ENCODE peak calls at places on chromosomes 12 and 14, in four cellular contexts. U is HepG2, V is H1, D is GM12878. B is an unnamed sample.

GRCh38 chr12:92062539-92063493 is 82.8 kb downstream of the BTG1 start:
- DNase-seq in U (no peak), V (no peak), D (no peak), B (no peak)

GRCh38 chr12:49673446-49674317 is 33.5 kb downstream of the FMNL3 start:
- DNase-seq in U (peak), V (no peak), D (no peak), B (peak)

GRCh38 chr14:54366726-54367707 is 29.8 kb upstream of the CDKN3 start:
- DNase-seq in U (peak), V (no peak), D (no peak), B (no peak)

GRCh38 chr12:124927325-124928094 is 13.1 kb upstream of the UBC start:
- DNase-seq in U (peak), V (no peak), D (peak), B (peak)

GRCh38 chr12:52217223-52217622 is 15.8 kb upstream of the KRT7 start:
- DNase-seq in U (no peak), V (no peak), D (no peak), B (no peak)

GRCh38 chr12:55816876-55817351 is 610 bp downstream of the SARNP start:
- DNase-seq in U (no peak), V (no peak), D (no peak), B (peak)

GRCh38 chr12:123227581-123228258 is 5.2 kb downstream of the MPHOSPH9 start:
- DNase-seq in U (no peak), V (no peak), D (no peak), B (no peak)

GRCh38 chr14:102878174-102878969 is 44.1 kb upstream of the AMN start:
- DNase-seq in U (no peak), V (no peak), D (no peak), B (no peak)

GRCh38 chr12:123483602-123484273 is 25.8 kb downstream of the SNRNP35 start:
- DNase-seq in U (no peak), V (no peak), D (no peak), B (no peak)

GRCh38 chr12:120399531-120399930 is 30.6 kb upstream of the MSI1 start:
- DNase-seq in U (no peak), V (no peak), D (peak), B (no peak)

GRCh38 chr14:100822007-100822406 is 3.9 kb upstream of the MEG3 start:
- DNase-seq in U (peak), V (no peak), D (no peak), B (no peak)

GRCh38 chr14:78316058-78316457 is 145.9 kb downstream of the NRXN3 start:
- DNase-seq in U (no peak), V (no peak), D (no peak), B (no peak)

GRCh38 chr14:73264896-73265720 is 27.8 kb downstream of the PAPLN start:
- DNase-seq in U (no peak), V (no peak), D (no peak), B (no peak)

GRCh38 chr12:64253356-64253755 is 31.3 kb upstream of the KICS2 start:
- DNase-seq in U (no peak), V (no peak), D (no peak), B (no peak)

GRCh38 chr12:120763250-120763649 is 37.6 kb downstream of the ACADS start:
- DNase-seq in U (no peak), V (no peak), D (no peak), B (no peak)

GRCh38 chr14:50025776-50026175 is 90.6 kb downstream of the VCPKMT start:
- DNase-seq in U (no peak), V (no peak), D (no peak), B (no peak)

GRCh38 chr12:62438098-62438692 is 28.4 kb upstream of the MON2 start:
- DNase-seq in U (peak), V (no peak), D (peak), B (peak)

GRCh38 chr12:110937104-110937641 is 16.8 kb upstream of the MYL2 start:
- DNase-seq in U (peak), V (peak), D (no peak), B (peak)

GRCh38 chr12:18990866-18991265 is 138.7 kb upstream of the PLEKHA5 start:
- DNase-seq in U (no peak), V (no peak), D (no peak), B (no peak)

GRCh38 chr12:26425587-26426260 is 230.4 kb downstream of the SSPN start:
- DNase-seq in U (no peak), V (no peak), D (no peak), B (no peak)

GRCh38 chr14:77076118-77076631 is 21.9 kb upstream of the CIPC start:
- DNase-seq in U (peak), V (no peak), D (no peak), B (no peak)

GRCh38 chr14:75380656-75381055 is 47.2 kb upstream of the JDP2 start:
- DNase-seq in U (no peak), V (no peak), D (no peak), B (no peak)

GRCh38 chr14:65237023-65237814 is 134.9 kb upstream of the MAX start:
- DNase-seq in U (no peak), V (no peak), D (no peak), B (no peak)

GRCh38 chr14:91835920-91836843 is 31.2 kb downstream of the TC2N start:
- DNase-seq in U (no peak), V (peak), D (no peak), B (peak)

GRCh38 chr14:95442633-95443021 is 73.8 kb downstream of the SYNE3 start:
- DNase-seq in U (peak), V (peak), D (peak), B (peak)

GRCh38 chr14:31228533-31228932 is 20.9 kb upstream of the HECTD1 start:
- DNase-seq in U (no peak), V (no peak), D (no peak), B (no peak)

GRCh38 chr12:71432936-71433335 is 6.7 kb upstream of the LGR5 start:
- DNase-seq in U (no peak), V (no peak), D (no peak), B (no peak)

GRCh38 chr12:124762791-124763593 is 100.7 kb downstream of the SCARB1 start:
- DNase-seq in U (no peak), V (no peak), D (no peak), B (no peak)

GRCh38 chr14:25887251-25887908 is 710.5 kb downstream of the NOVA1 start:
- DNase-seq in U (no peak), V (no peak), D (no peak), B (no peak)

GRCh38 chr12:6647083-6647604 is at the start of gene ACRBP:
- DNase-seq in U (no peak), V (no peak), D (no peak), B (no peak)

GRCh38 chr12:116222358-116222757 is 55.1 kb downstream of the MED13L start:
- DNase-seq in U (peak), V (no peak), D (no peak), B (no peak)

GRCh38 chr14:98514016-98514415 is 758.0 kb downstream of the BCL11B start:
- DNase-seq in U (no peak), V (no peak), D (no peak), B (no peak)

GRCh38 chr14:47675489-47676300 is at the start of gene MDGA2:
- DNase-seq in U (no peak), V (peak), D (no peak), B (no peak)

GRCh38 chr14:83300454-83301064 is 1766.9 kb upstream of the SEL1L start:
- DNase-seq in U (peak), V (no peak), D (no peak), B (no peak)

DNA sequence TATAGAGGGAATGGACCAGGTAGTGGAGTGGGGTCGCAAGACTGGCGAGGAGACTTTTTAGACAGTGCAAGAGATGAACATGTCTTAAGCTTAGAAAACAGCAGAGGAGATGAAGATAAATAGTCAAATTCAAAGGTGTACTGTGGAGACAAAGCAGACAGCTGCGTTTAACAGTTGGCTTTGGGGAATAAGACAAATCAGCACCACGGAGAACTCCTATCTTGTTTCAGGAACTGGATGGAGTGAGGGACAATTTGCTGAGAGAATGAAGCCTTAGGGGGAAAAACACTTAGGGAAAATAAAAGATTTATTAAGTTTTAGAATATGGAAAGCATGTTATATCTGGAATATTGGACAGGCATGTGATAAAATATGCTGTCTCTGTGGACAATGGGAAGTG is 458.8 kb downstream of the GLT1D1 start:
- DNase-seq in U (no peak), V (no peak), D (no peak), B (no peak)
- TF ChIP-seq ZNF274 in U (no peak), V (no peak), D (no peak), B (no peak)

GRCh38 chr14:22112004-22112403 is 438.4 kb upstream of the OR4E1 start:
- DNase-seq in U (peak), V (no peak), D (no peak), B (peak)
- TF ChIP-seq RFX5 in U (no peak), V (no peak), D (no peak), B (no peak)

DNA sequence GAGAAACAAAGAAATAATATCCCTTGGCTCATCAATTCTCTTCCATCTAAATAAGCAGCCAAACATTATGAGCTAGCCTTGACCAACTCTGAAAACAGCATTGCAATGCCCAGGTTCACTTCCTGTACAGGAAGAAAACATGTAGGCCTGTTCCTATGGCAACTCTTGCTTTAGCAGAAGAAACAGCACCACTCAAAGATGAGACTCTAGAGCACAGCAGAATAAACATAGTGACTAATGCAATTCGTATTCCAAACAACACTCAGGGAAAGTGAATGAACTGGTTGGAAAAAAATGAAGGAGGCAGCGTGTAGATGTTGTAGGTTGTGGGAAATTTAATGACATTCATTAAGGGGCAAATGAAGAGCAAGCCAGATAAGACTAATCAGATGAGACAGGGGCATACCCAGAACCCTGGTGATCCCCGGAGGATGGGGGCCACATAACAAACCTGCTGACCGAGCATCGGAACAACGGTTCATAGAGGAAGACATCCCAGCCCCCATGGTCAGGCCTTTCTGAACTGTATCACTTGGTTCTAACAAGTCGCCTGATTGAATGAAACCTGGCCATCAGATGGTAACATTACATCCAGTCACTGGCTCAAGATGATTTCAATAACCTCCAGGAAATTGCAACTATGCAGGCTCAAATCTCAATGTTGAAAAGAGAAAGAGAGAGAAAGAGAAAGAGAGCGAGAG is 9.0 kb downstream of the ARHGDIB start:
- DNase-seq in U (peak), V (no peak), D (no peak), B (no peak)
- TF ChIP-seq ZNF274 in U (no peak), V (no peak), D (no peak), B (no peak)

DNA sequence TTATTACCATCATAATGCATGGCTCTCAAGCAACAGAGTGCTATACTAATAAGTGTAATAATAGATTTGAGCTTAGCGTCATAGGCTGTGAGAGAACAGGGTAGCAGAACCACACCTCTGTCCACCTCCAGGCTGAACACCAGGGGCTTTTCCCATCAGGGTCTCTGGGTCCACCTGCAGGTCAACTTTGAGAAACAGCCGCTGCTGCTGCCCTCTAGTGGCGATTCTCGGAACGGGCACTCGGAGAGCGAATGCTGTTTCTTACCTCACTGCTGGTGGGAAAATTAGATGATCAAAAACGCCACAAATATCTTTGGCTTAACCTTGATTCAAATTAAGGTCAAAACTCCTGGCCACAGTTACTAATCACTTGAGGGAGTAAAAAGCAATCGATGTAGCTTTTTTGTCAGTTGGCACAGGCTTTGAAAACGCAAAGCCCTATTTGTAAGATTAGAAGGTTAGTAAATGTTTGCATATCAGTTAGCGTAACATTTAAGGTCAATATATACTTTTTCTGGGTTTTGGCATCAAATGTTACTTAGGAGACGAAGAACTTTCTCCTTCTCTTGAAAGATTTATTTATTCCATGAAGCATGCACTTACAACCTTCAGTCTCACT is 127.9 kb upstream of the TMEM132D start:
- DNase-seq in U (peak), V (peak), D (no peak), B (peak)
- TF ChIP-seq RFX5 in U (no peak), V (no peak), D (no peak), B (no peak)

DNA sequence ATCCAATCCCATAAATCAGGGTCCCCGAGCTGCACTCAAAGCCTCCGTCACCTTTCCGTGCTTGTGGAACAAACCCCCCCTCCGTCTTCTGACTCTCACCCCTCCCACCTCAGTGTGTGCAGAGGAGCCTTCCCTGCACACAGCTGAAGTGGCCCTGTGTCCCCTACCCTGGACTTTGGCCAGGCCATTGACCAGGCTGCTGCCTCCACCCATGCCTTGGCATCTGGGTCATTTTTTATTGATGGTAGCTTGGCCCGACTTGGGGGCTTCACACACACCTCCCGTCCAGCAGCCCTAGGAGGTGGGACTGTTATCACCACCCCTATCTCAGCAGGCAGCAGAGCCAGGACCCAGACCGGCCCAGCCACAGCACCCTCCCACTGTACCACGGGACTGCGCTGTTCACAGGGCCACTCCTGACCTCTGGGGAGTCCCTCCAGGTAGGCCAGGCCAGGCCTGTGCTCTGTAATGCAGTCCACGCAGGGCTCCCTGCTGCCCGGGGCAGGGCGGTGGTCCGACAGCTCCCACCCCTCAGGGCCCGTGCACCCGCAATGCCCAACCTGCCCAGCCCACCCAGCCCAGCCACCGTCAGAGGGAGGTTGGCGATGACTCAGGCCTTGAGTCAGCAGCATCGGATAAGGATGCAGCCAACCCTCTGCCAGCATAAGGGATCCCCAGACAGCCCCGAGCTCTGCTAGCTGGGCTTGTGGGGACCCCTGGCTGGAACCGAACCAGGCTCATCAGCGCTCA is 9.2 kb upstream of the INF2 start:
- DNase-seq in U (no peak), V (no peak), D (no peak), B (no peak)
- TF ChIP-seq ZNF274 in U (no peak), V (no peak), D (no peak), B (no peak)

GRCh38 chr12:41264281-41264680 is 76.2 kb downstream of the PDZRN4 start:
- DNase-seq in U (peak), V (no peak), D (no peak), B (no peak)
- TF ChIP-seq RFX5 in U (no peak), V (no peak), D (no peak), B (no peak)

DNA sequence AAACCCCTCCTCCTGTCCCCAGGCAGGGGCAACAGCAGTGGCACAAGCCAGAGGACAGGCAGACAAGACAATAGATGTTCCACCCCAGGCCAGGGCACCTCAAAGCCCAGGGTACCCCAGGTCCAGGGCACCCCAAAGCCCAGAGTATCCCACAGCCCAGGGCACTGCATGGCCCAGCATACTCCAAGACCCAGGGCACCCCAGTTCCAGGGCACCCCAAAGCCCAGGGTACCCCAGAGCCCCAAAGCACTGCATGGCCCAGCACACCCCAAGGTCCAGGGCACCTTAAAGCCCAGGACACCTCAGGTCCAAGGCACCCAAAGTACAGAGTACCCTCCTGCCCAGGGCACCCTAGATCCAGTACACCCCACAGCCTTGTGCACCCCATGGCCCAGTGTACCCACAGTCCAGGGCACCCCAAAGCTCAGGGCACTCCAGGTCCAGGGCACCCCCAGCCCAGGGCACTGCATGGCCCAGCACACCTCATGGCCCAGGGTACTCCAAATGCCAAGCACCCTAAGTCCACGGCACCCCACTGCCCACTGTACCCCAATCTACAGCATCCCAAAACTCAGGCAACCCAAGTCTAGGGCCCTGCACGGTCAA is 6.1 kb downstream of the JAG2 start:
- DNase-seq in U (peak), V (no peak), D (no peak), B (no peak)
- TF ChIP-seq ZNF274 in U (no peak), V (no peak), D (no peak), B (no peak)

DNA sequence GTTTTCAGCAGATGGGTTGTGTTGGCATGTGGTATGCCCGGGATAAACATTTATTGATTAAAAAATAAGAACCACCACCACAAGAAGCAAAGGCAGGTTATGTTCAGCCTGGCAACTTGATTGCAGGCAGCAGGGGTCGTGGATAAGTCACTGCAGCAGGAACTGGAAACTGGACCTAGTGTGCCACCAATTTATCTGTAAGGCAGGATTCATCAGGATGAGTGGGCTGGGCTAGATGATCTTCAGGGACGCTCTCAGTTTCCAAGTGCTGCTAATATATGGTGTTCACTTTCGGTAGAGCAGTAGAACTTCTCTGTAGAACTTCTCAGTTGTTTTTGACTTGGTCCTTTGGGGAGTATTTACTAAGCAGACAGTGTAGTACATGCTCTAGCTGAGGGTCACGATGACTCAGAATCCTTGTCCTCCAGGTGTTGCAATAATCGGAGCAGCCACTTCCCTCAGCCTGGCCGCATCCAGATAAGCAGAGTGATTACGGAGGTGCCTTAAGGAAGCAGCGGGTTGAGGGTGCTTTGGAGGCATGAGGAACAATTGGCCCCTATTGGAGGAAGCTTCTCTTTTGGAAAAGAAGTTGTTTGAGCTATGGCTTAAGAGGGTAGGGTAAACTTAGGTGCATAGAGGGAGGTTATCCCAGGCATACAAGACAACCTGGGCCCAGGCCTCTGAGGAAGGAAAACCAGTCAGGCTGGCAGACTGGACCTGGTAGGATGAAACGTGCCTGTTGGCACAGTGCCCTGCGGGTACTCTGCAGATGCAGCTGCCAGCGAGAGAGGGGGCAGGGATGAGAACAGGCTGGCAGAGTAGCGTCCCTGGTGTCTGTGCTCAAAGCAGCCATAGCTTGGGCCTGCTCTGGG is 104.0 kb downstream of the GPR135 start:
- DNase-seq in U (peak), V (no peak), D (no peak), B (peak)
- TF ChIP-seq RFX5 in U (no peak), V (no peak), D (no peak), B (no peak)

B was measured in K562.